ENCODE peak calls at places on chromosomes 2 and 18, in eight cellular contexts. H is spleen, I is progenitor cell of endocrine pancreas, D is GM13977, G is endothelial cell, F is colonic mucosa, K is lower leg skin, J is fibroblast of mammary gland. O is an unnamed sample.
A peak's percentile ranks its signal among the peaks of the same experiment; 100 is the strongest.

GRCh38 chr2:48227617-48228344 is 302.2 kb upstream of the STON1 start:
- DNase-seq in H (no peak), I (no peak), D (peak; percentile 33), G (no peak), F (no peak), K (no peak), J (no peak), O (peak; percentile 43)

GRCh38 chr2:125405816-125406215 is 1250.1 kb upstream of the GYPC start:
- DNase-seq in H (no peak), I (no peak), D (no peak), G (no peak), F (no peak), K (no peak), J (peak; percentile 83), O (no peak)

GRCh38 chr18:22813648-22814328 is 119.3 kb upstream of the RBBP8 start:
- DNase-seq in H (no peak), I (no peak), D (peak; percentile 33), G (no peak), F (no peak), K (no peak), J (peak; percentile 54), O (peak; percentile 36)

GRCh38 chr18:60861575-60861974 is 471.7 kb upstream of the CDH20 start:
- DNase-seq in H (no peak), I (no peak), D (no peak), G (no peak), F (no peak), K (no peak), J (no peak), O (no peak)

GRCh38 chr2:12075603-12076002 is 329.2 kb downstream of the LPIN1 start:
- DNase-seq in H (no peak), I (no peak), D (no peak), G (no peak), F (no peak), K (no peak), J (no peak), O (no peak)

GRCh38 chr18:69897397-69898108 is 50.1 kb downstream of the CD226 start:
- DNase-seq in H (no peak), I (no peak), D (no peak), G (no peak), F (no peak), K (no peak), J (no peak), O (peak; percentile 54)

GRCh38 chr2:216001612-216002215 is 11.6 kb downstream of the MREG start:
- DNase-seq in H (no peak), I (no peak), D (no peak), G (no peak), F (no peak), K (no peak), J (no peak), O (peak; percentile 43)

GRCh38 chr2:88458633-88459032 is 6.1 kb upstream of the FOXI3 start:
- DNase-seq in H (no peak), I (no peak), D (no peak), G (no peak), F (no peak), K (peak; percentile 42), J (no peak), O (no peak)

GRCh38 chr18:57814555-57814954 is 11.4 kb upstream of the ATP8B1 start:
- DNase-seq in H (no peak), I (no peak), D (no peak), G (no peak), F (no peak), K (no peak), J (no peak), O (no peak)

GRCh38 chr2:37793004-37793403 is 121.6 kb upstream of the CDC42EP3 start:
- DNase-seq in H (no peak), I (no peak), D (no peak), G (no peak), F (no peak), K (peak; percentile 39), J (no peak), O (no peak)

GRCh38 chr2:203867561-203868200 is at the start of gene CTLA4:
- DNase-seq in H (no peak), I (no peak), D (no peak), G (no peak), F (no peak), K (no peak), J (no peak), O (no peak)

GRCh38 chr2:230712443-230713330 is at the start of gene CAB39:
- DNase-seq in H (peak; percentile 98), I (peak; percentile 83), D (peak; percentile 96), G (peak; percentile 93), F (peak; percentile 87), K (peak; percentile 96), J (peak; percentile 79), O (peak; percentile 95)

GRCh38 chr2:217652761-217653160 is 350.0 kb downstream of the TNS1 start:
- DNase-seq in H (no peak), I (no peak), D (no peak), G (no peak), F (no peak), K (no peak), J (no peak), O (no peak)

GRCh38 chr2:202317080-202317859 is 51.7 kb downstream of the NOP58 start:
- DNase-seq in H (no peak), I (no peak), D (no peak), G (peak; percentile 31), F (peak; percentile 86), K (peak; percentile 88), J (peak; percentile 86), O (no peak)

GRCh38 chr2:189149981-189150380 is 29.6 kb downstream of the COL5A2 start:
- DNase-seq in H (no peak), I (no peak), D (no peak), G (no peak), F (no peak), K (no peak), J (peak; percentile 75), O (no peak)

DNA sequence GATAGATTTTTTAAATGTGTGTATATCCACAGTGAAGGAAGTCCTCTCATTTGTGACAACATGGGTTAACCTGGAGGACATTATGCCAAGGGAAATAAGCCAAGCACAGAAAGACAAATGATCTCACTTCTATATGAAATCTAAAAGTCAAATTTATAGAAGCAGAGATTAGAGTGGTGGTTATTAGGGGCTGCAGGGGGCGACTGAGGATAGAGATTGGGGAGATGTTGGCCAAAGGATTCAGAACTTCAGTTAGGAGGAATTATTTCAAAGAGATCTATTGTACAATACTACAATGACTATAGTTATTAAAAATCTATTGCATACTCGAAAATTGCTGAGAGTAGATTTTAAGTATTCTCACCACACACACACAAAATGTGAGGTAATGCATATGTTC is 252.4 kb upstream of the SLC39A10 start:
- DNase-seq in H (no peak), I (no peak), D (no peak), G (no peak), F (no peak), K (no peak), J (no peak), O (no peak)
- TF ChIP-seq CTCF in H (no peak), I (no peak), D (no peak), G (no peak), F (no peak), K (no peak), J (no peak), O (no peak)

GRCh38 chr2:135121016-135121657 is 69.0 kb downstream of the RAB3GAP1 start:
- DNase-seq in H (no peak), I (no peak), D (no peak), G (no peak), F (no peak), K (no peak), J (no peak), O (no peak)
- TF ChIP-seq CTCF in H (no peak), I (no peak), D (no peak), G (no peak), F (no peak), K (no peak), J (no peak), O (no peak)

GRCh38 chr2:73925033-73925704 is 1.5 kb upstream of the DGUOK start:
- DNase-seq in H (no peak), I (no peak), D (no peak), G (no peak), F (peak; percentile 81), K (no peak), J (no peak), O (no peak)

GRCh38 chr2:73927344-73927743 is 664 bp downstream of the DGUOK start:
- DNase-seq in H (no peak), I (no peak), D (no peak), G (no peak), F (no peak), K (no peak), J (no peak), O (no peak)

GRCh38 chr2:73928995-73929394 is 2.3 kb downstream of the DGUOK start:
- DNase-seq in H (no peak), I (no peak), D (no peak), G (no peak), F (peak; percentile 58), K (peak; percentile 18), J (no peak), O (no peak)

GRCh38 chr2:73926493-73927327 is at the start of gene DGUOK:
- DNase-seq in H (peak; percentile 99), I (peak; percentile 80), D (peak; percentile 92), G (peak; percentile 90), F (peak; percentile 99), K (peak; percentile 99), J (peak; percentile 99), O (peak; percentile 96)

GRCh38 chr2:73925853-73926492 is 707 bp upstream of the DGUOK start:
- DNase-seq in H (no peak), I (no peak), D (no peak), G (no peak), F (peak; percentile 91), K (peak; percentile 86), J (no peak), O (no peak)
- TF ChIP-seq CTCF in H (no peak), I (no peak), D (no peak), G (no peak), F (no peak), K (no peak), J (no peak), O (no peak)

GRCh38 chr2:65640793-65641103 is 208.3 kb upstream of the SPRED2 start:
- DNase-seq in H (no peak), I (no peak), D (no peak), G (no peak), F (no peak), K (no peak), J (no peak), O (no peak)

GRCh38 chr2:65639156-65639876 is 206.9 kb upstream of the SPRED2 start:
- DNase-seq in H (no peak), I (no peak), D (no peak), G (no peak), F (no peak), K (no peak), J (peak; percentile 57), O (no peak)

GRCh38 chr2:65637061-65637460 is 204.7 kb upstream of the SPRED2 start:
- DNase-seq in H (no peak), I (no peak), D (no peak), G (no peak), F (no peak), K (no peak), J (no peak), O (no peak)

GRCh38 chr2:65636024-65636423 is 203.6 kb upstream of the SPRED2 start:
- DNase-seq in H (no peak), I (no peak), D (no peak), G (no peak), F (no peak), K (no peak), J (no peak), O (no peak)

DNA sequence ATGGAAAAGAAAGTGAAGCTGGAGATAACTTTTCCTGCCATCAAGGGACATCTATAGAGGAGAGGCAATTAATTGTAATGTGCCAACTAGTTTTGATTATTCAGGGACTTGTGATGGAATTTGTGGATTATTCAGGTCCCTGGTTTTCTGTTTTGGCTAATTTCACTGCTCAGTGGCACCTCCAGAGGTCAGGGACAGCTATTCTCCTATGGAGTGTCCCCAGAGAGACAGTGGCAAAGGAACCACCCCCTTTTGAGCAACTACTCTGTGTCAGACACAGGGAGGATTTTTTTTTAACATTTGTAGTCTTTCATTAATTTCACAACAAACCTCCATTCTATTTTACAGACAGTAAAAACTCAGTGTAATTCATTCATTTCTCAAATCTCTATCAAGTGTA is 206.0 kb upstream of the SPRED2 start:
- DNase-seq in H (no peak), I (no peak), D (no peak), G (no peak), F (no peak), K (no peak), J (peak; percentile 7), O (no peak)
- TF ChIP-seq CTCF in H (no peak), I (peak; percentile 39), D (no peak), G (peak; percentile 49), F (no peak), K (no peak), J (peak; percentile 11), O (no peak)

O was measured in GM13976.